ENCODE peak calls at places on chromosome X, in ten cellular contexts. U is MCF 10A; S is osteocyte; Y is NCI-H748 treated with DMSO at 0.1 percent for 48 hours; G is LoVo; F is SJSA1; E is CD4-positive, alpha-beta T cell; B is heart right ventricle; L is lung microvascular endothelial cell; X is substantia nigra. T is an unnamed sample.

GRCh38 chrX:38817004-38817703 is 15.9 kb downstream of the MID1IP1 start:
- DNase-seq in U (peak), S (no peak), Y (no peak), G (no peak), F (peak), E (no peak), B (peak), L (no peak), X (no peak), T (no peak)

GRCh38 chrX:13101439-13102139 is 57.2 kb upstream of the FAM9C start:
- DNase-seq in U (peak), S (no peak), Y (peak), G (peak), F (peak), E (peak), B (peak), L (peak), X (no peak), T (no peak)

GRCh38 chrX:57282568-57282967 is 3.9 kb upstream of the FAAH2 start:
- DNase-seq in U (peak), S (no peak), Y (peak), G (no peak), F (no peak), E (no peak), B (no peak), L (no peak), X (no peak), T (no peak)

GRCh38 chrX:100591256-100592051 is 6.7 kb downstream of the TNMD start:
- DNase-seq in U (no peak), S (no peak), Y (no peak), G (no peak), F (no peak), E (no peak), B (no peak), L (no peak), X (no peak), T (no peak)

GRCh38 chrX:122076241-122076640 is 1028.8 kb downstream of the GLUD2 start:
- DNase-seq in U (no peak), S (no peak), Y (no peak), G (no peak), F (no peak), E (no peak), B (no peak), L (no peak), X (no peak), T (no peak)

GRCh38 chrX:150365051-150365952 is 2.2 kb downstream of the MAMLD1 start:
- DNase-seq in U (peak), S (peak), Y (peak), G (peak), F (peak), E (peak), B (peak), L (peak), X (peak), T (peak)

GRCh38 chrX:128800138-128800537 is 723.2 kb downstream of the SMARCA1 start:
- DNase-seq in U (peak), S (no peak), Y (peak), G (no peak), F (no peak), E (no peak), B (no peak), L (no peak), X (no peak), T (no peak)

GRCh38 chrX:39253551-39253950 is 452.3 kb downstream of the MID1IP1 start:
- DNase-seq in U (peak), S (no peak), Y (no peak), G (no peak), F (peak), E (no peak), B (no peak), L (no peak), X (no peak), T (no peak)

GRCh38 chrX:1264556-1264955 is 4.1 kb upstream of the CSF2RA start:
- DNase-seq in U (no peak), S (no peak), Y (no peak), G (no peak), F (no peak), E (no peak), B (no peak), L (no peak), X (no peak), T (no peak)

GRCh38 chrX:129945131-129945530 is 37.3 kb upstream of the BCORL1 start:
- DNase-seq in U (no peak), S (no peak), Y (no peak), G (no peak), F (no peak), E (no peak), B (no peak), L (no peak), X (no peak), T (no peak)

GRCh38 chrX:68833855-68834331 is 5.1 kb downstream of the EFNB1 start:
- DNase-seq in U (peak), S (peak), Y (no peak), G (peak), F (no peak), E (no peak), B (no peak), L (no peak), X (no peak), T (no peak)

GRCh38 chrX:134338527-134338926 is 101.5 kb downstream of the CCDC160 start:
- DNase-seq in U (no peak), S (no peak), Y (no peak), G (no peak), F (no peak), E (no peak), B (no peak), L (no peak), X (no peak), T (no peak)

T was measured in occipital lobe.